ENCODE peak calls at places on chromosomes 5 and 9, in five cellular contexts. I, O, W, R and D are unnamed samples.

GRCh38 chr9:38176256-38176655 is 107.2 kb upstream of the SHB start:
- DNase-seq in O (no peak), R (no peak), I (no peak), W (no peak), D (no peak)

GRCh38 chr5:6713274-6714181 is at the start of gene TENT4A:
- DNase-seq in R (peak; percentile 99), W (no peak), O (no peak), I (peak; percentile 21), D (peak; percentile 58)

GRCh38 chr5:59548807-59549357 is 344.6 kb downstream of the PDE4D start:
- DNase-seq in O (no peak), W (peak; percentile 13), I (no peak), R (no peak), D (no peak)

GRCh38 chr9:101594796-101595195 is at the start of gene PPP3R2:
- DNase-seq in W (no peak), O (no peak), R (no peak), I (no peak), D (no peak)

GRCh38 chr5:28344803-28345433 is 1306.5 kb upstream of the CDH9 start:
- DNase-seq in W (no peak), I (no peak), O (peak; percentile 23), R (peak; percentile 5), D (no peak)

GRCh38 chr5:142678615-142679014 is 7.3 kb downstream of the FGF1 start:
- DNase-seq in I (no peak), R (no peak), W (no peak), O (no peak), D (no peak)

GRCh38 chr5:106843812-106844416 is 826.8 kb downstream of the EFNA5 start:
- DNase-seq in W (no peak), O (peak; percentile 15), I (no peak), R (no peak), D (no peak)

GRCh38 chr9:36623280-36623679 is 50.6 kb downstream of the MELK start:
- DNase-seq in O (no peak), R (no peak), I (no peak), W (no peak), D (no peak)

GRCh38 chr5:151020304-151021031 is at the start of gene GPX3:
- DNase-seq in W (peak; percentile 80), I (peak; percentile 90), R (peak; percentile 92), O (no peak), D (peak; percentile 80)

DNA sequence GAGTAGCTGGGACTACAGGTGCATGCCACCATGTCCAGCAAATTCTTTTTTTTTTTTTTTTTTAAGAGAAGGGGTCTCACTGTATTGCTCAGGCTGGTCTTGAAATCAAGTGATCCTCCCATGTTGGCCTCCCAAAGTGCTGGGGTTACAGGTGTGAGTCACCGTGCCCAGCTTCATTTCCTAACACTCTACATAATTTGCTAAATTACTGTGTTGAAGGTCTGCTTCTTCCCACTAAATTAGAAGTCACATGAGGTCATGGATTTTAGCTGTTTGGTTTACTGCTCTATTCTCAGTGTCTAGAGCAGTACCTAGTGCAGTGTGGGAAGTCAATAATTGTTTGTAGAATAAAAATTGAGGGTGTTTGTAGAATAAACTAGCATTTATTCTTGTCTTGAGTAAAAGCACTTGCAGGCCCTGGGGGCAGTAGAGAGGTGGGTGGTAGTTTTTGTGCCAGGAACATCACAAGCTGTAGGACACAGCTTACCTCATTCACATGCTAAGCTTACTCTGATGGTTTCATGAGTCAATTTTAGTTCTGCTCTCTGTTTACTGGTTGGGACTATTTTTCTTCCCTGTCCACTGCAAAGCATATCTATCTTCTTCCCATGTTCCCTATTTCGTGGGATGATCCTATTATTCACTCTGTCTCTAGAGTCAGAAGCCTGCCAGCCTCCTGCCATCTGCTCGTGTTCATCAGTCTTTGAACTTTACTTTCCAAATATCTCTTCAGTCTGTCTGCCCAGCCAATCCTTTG is 7.0 kb downstream of the TEX48 start:
- DNase-seq in O (no peak), W (no peak), I (no peak), R (no peak), D (no peak)
- TF ChIP-seq CTCF in O (no peak), W (no peak), I (no peak), R (peak; percentile 14), D (no peak)

GRCh38 chr5:96627792-96628191 is 34.4 kb upstream of the CAST start:
- DNase-seq in O (no peak), W (no peak), R (no peak), I (no peak), D (no peak)
- TF ChIP-seq CTCF in O (no peak), W (no peak), R (no peak), I (no peak), D (no peak)

DNA sequence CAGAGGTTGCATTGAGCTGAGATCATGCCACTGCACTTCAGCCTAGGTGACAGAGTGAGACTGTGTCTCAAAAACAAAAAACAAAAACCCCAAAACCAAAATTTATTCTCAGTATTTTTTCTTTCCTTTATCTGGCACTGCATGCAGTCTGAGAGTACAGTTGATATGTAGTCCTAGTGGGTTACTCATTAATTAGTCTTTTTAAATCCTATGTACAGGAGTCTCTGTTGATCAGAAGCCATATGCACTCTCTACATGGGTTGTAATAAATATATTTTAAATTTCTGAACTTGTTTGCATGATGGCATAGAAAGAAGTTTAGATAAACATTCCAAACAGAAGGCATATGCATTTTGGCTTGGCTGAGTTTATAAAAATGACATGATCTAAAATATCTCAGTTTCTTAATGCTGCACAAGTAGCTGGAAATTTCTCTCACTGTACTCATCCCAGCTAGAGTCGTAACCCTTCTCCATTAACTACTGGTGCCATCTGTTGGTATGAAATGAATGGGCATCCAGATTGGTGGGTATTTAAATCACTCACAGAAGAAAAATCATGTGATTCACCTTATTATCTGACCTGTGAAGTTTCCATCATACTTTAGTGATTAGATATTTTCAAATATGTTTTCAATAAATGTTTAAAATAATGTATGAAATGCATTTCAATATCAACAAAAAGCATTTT is 284.8 kb downstream of the CTNND2 start:
- DNase-seq in O (no peak), W (no peak), I (no peak), R (no peak), D (no peak)
- TF ChIP-seq CTCF in O (no peak), W (peak; percentile 23), I (no peak), R (peak; percentile 38), D (peak; percentile 62)

DNA sequence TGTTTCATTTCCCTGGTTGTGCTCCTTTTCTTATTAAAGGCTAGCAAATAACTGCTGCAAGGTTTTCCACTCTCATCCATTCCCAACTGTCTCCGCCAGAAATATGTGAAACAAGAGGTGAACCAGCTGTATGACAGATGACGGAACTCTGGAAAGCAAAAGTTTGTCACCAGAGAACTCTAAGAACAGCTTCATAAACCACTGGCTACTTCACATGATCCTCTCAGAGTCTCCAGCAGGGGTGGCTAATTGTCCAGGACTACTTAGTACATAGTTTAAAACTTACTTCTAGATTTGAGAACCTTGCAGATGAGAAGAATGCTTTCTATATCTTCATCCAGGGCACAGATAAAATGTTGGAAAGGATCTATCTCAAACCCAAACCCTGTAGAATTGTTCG is 195.8 kb upstream of the RAD23B start:
- DNase-seq in O (no peak), I (no peak), R (no peak), W (no peak), D (no peak)
- TF ChIP-seq CTCF in O (no peak), I (no peak), R (no peak), W (no peak), D (no peak)

DNA sequence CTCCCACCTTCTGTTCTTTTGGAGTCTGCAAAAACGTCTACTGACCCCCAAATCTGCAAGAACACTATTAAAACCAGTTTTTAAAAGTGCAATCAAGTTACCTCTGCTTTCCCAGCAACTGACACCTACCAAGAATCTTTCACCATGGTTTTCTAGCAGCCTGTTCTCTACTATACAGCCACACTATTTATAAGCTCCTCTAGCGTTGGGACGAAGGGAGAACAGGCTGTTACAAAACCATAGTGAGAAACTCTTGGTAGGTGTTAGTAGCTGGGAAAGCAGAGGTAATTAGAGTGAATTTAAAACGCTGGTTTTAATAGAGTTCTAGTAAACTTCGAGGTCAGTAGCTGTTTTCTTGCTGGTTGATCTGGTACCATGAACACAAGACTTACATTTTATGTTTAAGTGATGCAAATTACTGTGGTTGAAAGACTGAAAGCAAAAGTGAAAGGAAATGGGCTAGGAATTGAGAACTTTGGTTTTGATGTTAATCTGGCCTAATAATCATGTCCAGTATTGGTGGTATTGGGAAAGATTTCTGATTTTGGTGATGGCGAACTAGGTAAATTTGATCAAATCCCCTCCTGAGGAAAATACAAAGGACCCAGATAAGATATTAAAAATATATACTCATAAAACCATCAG is 5.3 kb downstream of the MROH2B start:
- DNase-seq in O (no peak), R (no peak), W (no peak), I (no peak), D (no peak)
- TF ChIP-seq CTCF in O (no peak), R (no peak), W (no peak), I (no peak), D (no peak)